ENCODE peak calls at places on chromosome 17, in seven cellular contexts. R is stimulated activated CD4-positive, alpha-beta T cell treated with anti-CD3 and anti-CD28 coated beads, Interleukin-1b, Interleukin-23, amount 100 ng/mL, for 24 hours; Q is central memory CD4-positive, alpha-beta T cell; M is fibroblast of pulmonary artery; D is fibroblast of lung; V is Daoy; Y is activated T-cell treated with anti-CD3 and anti-CD28 coated beads for 1 hour. T is an unnamed sample.

GRCh38 chr17:28041844-28042656 is 427 bp upstream of the NLK start:
- DNase-seq in R (no peak), Q (no peak), M (no peak), D (peak), V (peak), Y (no peak), T (peak)

GRCh38 chr17:45405250-45406086 is 27.2 kb downstream of the ARHGAP27 start:
- DNase-seq in R (no peak), Q (no peak), M (no peak), D (peak), V (peak), Y (no peak), T (no peak)

GRCh38 chr17:77331161-77331864 is 190.5 kb downstream of the SEC14L1 start:
- DNase-seq in R (peak), Q (peak), M (peak), D (peak), V (peak), Y (peak), T (peak)

GRCh38 chr17:78475211-78475610 is 96.8 kb downstream of the PGS1 start:
- DNase-seq in R (no peak), Q (no peak), M (no peak), D (no peak), V (no peak), Y (no peak), T (no peak)

GRCh38 chr17:63698886-63699637 is 863 bp downstream of the LIMD2 start:
- DNase-seq in R (no peak), Q (peak), M (peak), D (peak), V (peak), Y (peak), T (peak)

GRCh38 chr17:48878920-48879898 is 13.4 kb upstream of the ATP5MC1 start:
- DNase-seq in R (no peak), Q (peak), M (peak), D (peak), V (peak), Y (peak), T (peak)

GRCh38 chr17:29579866-29580771 is 9.3 kb downstream of the GIT1 start:
- DNase-seq in R (peak), Q (peak), M (peak), D (peak), V (peak), Y (peak), T (peak)

GRCh38 chr17:78966123-78966813 is 13.5 kb downstream of the LGALS3BP start:
- DNase-seq in R (no peak), Q (no peak), M (no peak), D (no peak), V (no peak), Y (no peak), T (no peak)

GRCh38 chr17:64461788-64462187 is 12.9 kb downstream of the MILR1 start:
- DNase-seq in R (no peak), Q (no peak), M (no peak), D (no peak), V (no peak), Y (no peak), T (no peak)

GRCh38 chr17:69733171-69734014 is 318.9 kb downstream of the MAP2K6 start:
- DNase-seq in R (no peak), Q (no peak), M (peak), D (peak), V (peak), Y (no peak), T (peak)

GRCh38 chr17:47999612-48000011 is 28.7 kb downstream of the CDK5RAP3 start:
- DNase-seq in R (no peak), Q (no peak), M (no peak), D (peak), V (peak), Y (no peak), T (peak)

GRCh38 chr17:2174048-2174447 is 119.1 kb downstream of the HIC1 start:
- DNase-seq in R (no peak), Q (no peak), M (peak), D (peak), V (peak), Y (no peak), T (no peak)

GRCh38 chr17:17729620-17730249 is 48.5 kb downstream of the RAI1 start:
- DNase-seq in R (no peak), Q (peak), M (no peak), D (no peak), V (no peak), Y (peak), T (no peak)

GRCh38 chr17:66214893-66215528 is 14.2 kb downstream of the APOH start:
- DNase-seq in R (no peak), Q (no peak), M (no peak), D (no peak), V (no peak), Y (no peak), T (no peak)

GRCh38 chr17:3771140-3771539 is 29.8 kb downstream of the ITGAE start:
- DNase-seq in R (no peak), Q (no peak), M (no peak), D (peak), V (no peak), Y (no peak), T (no peak)

GRCh38 chr17:66260688-66261087 is 31.5 kb upstream of the APOH start:
- DNase-seq in R (no peak), Q (no peak), M (no peak), D (no peak), V (no peak), Y (no peak), T (no peak)

GRCh38 chr17:28370035-28370743 is at the start of gene VTN:
- DNase-seq in R (no peak), Q (no peak), M (peak), D (peak), V (peak), Y (no peak), T (peak)

GRCh38 chr17:71412803-71413202 is 708.0 kb upstream of the SOX9 start:
- DNase-seq in R (no peak), Q (no peak), M (peak), D (peak), V (peak), Y (no peak), T (peak)

GRCh38 chr17:8622191-8622590 is 8.3 kb downstream of the MYH10 start:
- DNase-seq in R (no peak), Q (no peak), M (no peak), D (peak), V (no peak), Y (no peak), T (no peak)

GRCh38 chr17:61124562-61124961 is 275.1 kb upstream of the TBX2 start:
- DNase-seq in R (no peak), Q (no peak), M (no peak), D (no peak), V (no peak), Y (no peak), T (no peak)

GRCh38 chr17:1676401-1676800 is 8.3 kb downstream of the PRPF8 start:
- DNase-seq in R (no peak), Q (no peak), M (no peak), D (no peak), V (no peak), Y (no peak), T (no peak)

GRCh38 chr17:17204635-17205231 is 1.4 kb downstream of the PLD6 start:
- DNase-seq in R (no peak), Q (no peak), M (no peak), D (no peak), V (no peak), Y (no peak), T (no peak)

GRCh38 chr17:66405836-66406679 is 103.6 kb downstream of the PRKCA start:
- DNase-seq in R (no peak), Q (no peak), M (no peak), D (no peak), V (no peak), Y (no peak), T (no peak)

GRCh38 chr17:42200702-42201101 is 6.4 kb upstream of the GHDC start:
- DNase-seq in R (no peak), Q (no peak), M (peak), D (peak), V (no peak), Y (no peak), T (no peak)

GRCh38 chr17:81034168-81034777 is 678 bp upstream of the BAIAP2 start:
- DNase-seq in R (no peak), Q (no peak), M (no peak), D (no peak), V (no peak), Y (no peak), T (no peak)

GRCh38 chr17:39462644-39463375 is 1.5 kb downstream of the CDK12 start:
- DNase-seq in R (no peak), Q (no peak), M (no peak), D (peak), V (no peak), Y (no peak), T (no peak)

GRCh38 chr17:35799942-35800341 is 4.5 kb upstream of the MMP28 start:
- DNase-seq in R (no peak), Q (no peak), M (peak), D (peak), V (no peak), Y (no peak), T (peak)

GRCh38 chr17:42329025-42329976 is 41.0 kb downstream of the STAT5A start:
- DNase-seq in R (no peak), Q (no peak), M (peak), D (peak), V (peak), Y (no peak), T (peak)

GRCh38 chr17:77852666-77853207 is 105.8 kb upstream of the TNRC6C start:
- DNase-seq in R (no peak), Q (no peak), M (no peak), D (no peak), V (no peak), Y (no peak), T (no peak)

T was measured in A172.